ENCODE peak calls at places on chromosomes 6 and 20, in seven cellular contexts. P, G, Q, T, E, I and U are unnamed samples. For H3K27me3, the result is how much of the 10 kb centered on the place peaks cover.

GRCh38 chr6:114342826-114343781 is at the start of gene HS3ST5:
- DNase-seq in P (no peak), G (no peak), Q (no peak), T (no peak), E (peak), I (no peak), U (no peak)

GRCh38 chr20:35285806-35286076 is 1.2 kb upstream of the EIF6 start:
- DNase-seq in P (peak), G (no peak), Q (no peak), T (no peak), E (no peak), I (no peak), U (no peak)

GRCh38 chr6:164322533-164322932 is 908.0 kb downstream of the QKI start:
- DNase-seq in P (peak), G (no peak), Q (no peak), T (no peak), E (no peak), I (peak), U (no peak)

GRCh38 chr6:105753184-105754097 is 332.7 kb upstream of the PRDM1 start:
- DNase-seq in P (no peak), G (no peak), Q (no peak), T (no peak), E (peak), I (peak), U (peak)

GRCh38 chr6:157227202-157228166 is 95.8 kb downstream of the TMEM242 start:
- DNase-seq in P (no peak), G (peak), Q (no peak), T (no peak), E (no peak), I (no peak), U (no peak)

GRCh38 chr6:37731888-37732287 is 34.2 kb upstream of the MDGA1 start:
- DNase-seq in P (no peak), G (no peak), Q (peak), T (peak), E (no peak), I (no peak), U (no peak)

GRCh38 chr20:33209789-33210188 is 7.4 kb upstream of the BPIFA3 start:
- DNase-seq in P (no peak), G (no peak), Q (no peak), T (peak), E (peak), I (peak), U (peak)

GRCh38 chr20:58784321-58785074 is 66.2 kb downstream of the GNAS-AS1 start:
- DNase-seq in P (no peak), G (no peak), Q (no peak), T (no peak), E (no peak), I (no peak), U (no peak)

GRCh38 chr6:158907931-158908330 is 88.8 kb upstream of the EZR start:
- DNase-seq in P (no peak), G (peak), Q (no peak), T (no peak), E (no peak), I (no peak), U (no peak)

DNA sequence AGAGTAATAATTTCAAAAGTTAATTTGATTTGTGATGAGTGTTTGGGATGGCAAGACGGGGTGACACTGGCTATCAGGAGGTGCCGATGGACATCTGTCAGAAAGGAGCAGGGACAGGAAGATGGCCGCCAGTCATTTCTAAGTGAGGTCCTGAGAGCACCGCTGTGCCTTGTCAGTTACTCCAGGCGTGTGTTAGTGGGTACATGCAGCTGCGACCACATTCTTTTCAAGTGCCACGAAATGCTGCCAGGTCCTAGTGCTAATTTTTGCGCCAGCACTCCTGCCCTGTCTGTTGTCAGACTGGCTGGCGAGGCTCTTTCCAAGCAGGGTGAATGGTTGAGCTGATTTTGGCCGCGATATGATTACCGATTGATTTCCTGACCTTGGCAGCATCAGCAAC is 64.6 kb upstream of the INSM1 start:
- DNase-seq in P (no peak), G (no peak), Q (no peak), T (no peak), E (no peak), I (no peak), U (no peak)
- H3K4me3 ChIP-seq in P (no peak), G (no peak), Q (no peak), T (no peak), E (no peak), I (no peak), U (no peak)

DNA sequence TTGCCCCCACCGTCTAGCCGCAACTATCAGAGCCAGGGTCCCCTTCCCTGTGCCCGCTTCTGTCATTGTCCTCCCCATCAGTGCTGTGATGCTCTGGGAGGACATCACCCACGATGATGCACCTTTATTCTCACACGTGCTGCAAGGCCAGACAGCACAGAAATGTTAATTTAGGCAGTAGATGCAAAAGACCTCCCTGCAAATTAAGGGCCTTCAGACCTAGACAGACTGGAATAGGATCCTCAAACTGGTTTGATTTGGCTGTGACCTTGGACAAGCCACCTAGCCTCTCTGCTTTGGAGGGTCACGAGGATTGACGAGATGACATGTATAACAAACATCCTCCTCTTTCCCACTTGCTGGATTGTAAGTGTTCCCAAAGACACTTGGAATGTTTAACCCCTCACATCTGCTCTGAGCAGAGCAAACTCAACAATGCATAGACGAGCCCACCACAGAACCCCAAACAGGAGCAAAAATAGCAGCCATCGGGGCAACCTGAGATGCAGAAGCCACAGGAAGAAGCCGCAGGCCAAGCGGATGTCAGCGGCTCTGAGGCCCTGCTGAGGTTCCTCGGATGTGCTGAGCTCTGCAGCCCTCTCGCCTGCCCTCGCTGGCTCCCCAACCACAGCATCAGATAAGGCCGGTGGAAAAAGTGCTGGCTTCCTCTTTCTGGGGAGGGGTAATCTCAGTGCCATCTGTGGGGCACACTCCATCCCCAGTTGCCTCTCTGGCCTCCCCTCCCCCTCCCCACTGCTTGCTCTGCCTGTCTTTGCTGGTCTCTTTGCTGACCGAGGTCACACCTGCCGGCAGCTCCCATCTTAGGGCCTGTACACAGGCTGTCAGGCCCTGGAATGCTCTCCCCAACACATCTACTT is 35.3 kb downstream of the TOX2 start:
- DNase-seq in P (no peak), G (no peak), Q (peak), T (peak), E (no peak), I (peak), U (no peak)
- H3K27me3 ChIP-seq in P (under half), G (under half), Q (under half), T (under half), E (under half), I (under half), U (under half)

DNA sequence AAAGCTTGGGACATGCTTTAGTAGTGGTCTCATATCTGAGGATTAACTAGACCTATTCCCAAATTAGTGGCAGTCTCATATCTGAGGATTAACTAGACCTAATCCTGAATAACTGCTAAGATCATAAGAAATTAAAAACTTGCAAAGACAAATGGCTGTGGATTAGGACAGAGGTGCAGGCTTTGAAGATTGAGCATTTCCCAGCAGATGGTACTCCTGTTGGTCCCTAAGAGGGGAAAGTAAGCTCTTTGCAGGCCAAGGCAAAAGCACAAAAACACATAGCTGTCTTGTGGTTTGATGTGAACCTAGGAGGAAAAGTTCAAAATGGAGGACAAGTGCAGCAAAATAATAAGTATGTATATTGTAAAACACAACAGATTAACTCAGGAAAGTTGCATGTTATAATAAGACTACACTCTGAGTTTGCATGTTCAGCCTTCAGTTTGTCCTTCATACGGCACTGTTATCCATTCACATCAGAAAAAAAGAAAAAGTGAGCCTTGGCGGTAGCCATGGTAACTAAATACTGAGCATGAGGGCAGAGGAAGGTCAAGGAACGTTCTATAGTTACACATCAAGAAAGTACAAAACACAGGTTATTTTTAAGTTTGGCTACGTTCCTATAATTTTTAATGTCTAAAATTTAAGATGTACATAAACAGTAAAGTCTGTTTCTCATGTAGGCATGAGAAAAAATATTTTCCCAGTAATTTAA is 62.8 kb downstream of the FILIP1 start:
- DNase-seq in P (no peak), G (no peak), Q (no peak), T (no peak), E (no peak), I (no peak), U (no peak)
- H3K27ac ChIP-seq in P (no peak), G (peak), Q (no peak), T (no peak), E (peak), I (no peak), U (no peak)

DNA sequence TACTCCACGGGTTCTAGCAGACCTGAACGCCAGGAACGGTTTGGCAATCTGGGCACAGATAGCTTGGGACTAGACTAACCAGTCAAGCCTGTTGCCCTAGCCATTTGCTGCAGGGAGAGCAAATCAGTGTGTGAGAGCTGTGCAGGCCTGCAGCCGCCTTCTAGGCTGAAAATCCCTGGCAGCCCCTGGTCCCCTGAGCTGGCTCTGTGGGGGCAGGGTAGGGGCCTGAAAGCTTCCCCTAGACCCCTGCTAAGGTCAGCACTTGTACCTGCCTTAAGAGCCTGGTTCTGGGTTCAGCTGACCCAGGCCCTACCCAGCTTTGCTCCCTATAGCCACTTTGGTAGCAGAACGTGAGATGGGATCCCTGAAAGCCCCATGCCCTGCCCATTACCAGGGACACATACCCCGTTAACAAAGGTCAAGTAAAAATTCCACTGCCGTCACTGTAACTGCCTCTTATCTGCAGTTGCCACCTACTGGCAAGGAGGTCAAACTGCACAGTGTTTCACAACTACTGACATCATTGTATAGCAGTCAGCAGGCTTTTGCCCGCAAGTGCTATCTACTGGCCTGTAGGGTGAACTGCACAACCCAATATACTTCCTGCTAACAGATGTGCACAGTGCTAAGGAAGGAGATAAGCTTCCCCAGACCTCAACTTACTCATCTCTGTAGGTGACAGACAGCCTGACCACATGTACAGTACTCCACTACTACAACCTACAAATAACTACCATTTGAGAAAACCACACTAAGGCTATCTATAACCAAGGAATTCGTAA is 95.1 kb upstream of the OLIG3 start:
- DNase-seq in P (peak), G (no peak), Q (peak), T (no peak), E (no peak), I (peak), U (peak)
- H3K4me3 ChIP-seq in P (no peak), G (no peak), Q (peak), T (no peak), E (no peak), I (peak), U (no peak)

GRCh38 chr20:20360464-20360863 is 7.4 kb upstream of the INSM1 start:
- DNase-seq in P (peak), G (no peak), Q (no peak), T (no peak), E (peak), I (no peak), U (peak)
- H3K27me3 ChIP-seq in P (half or more), G (under half), Q (under half), T (under half), E (half or more), I (under half), U (under half)

GRCh38 chr20:46171909-46172308 is 53.8 kb downstream of the CD40 start:
- DNase-seq in P (no peak), G (no peak), Q (no peak), T (no peak), E (no peak), I (no peak), U (no peak)

GRCh38 chr20:46172455-46172854 is 54.3 kb downstream of the CD40 start:
- DNase-seq in P (no peak), G (no peak), Q (no peak), T (no peak), E (no peak), I (no peak), U (no peak)

GRCh38 chr20:46173652-46174468 is 55.7 kb downstream of the CD40 start:
- DNase-seq in P (no peak), G (no peak), Q (no peak), T (no peak), E (no peak), I (no peak), U (no peak)

GRCh38 chr20:46174469-46175126 is 56.5 kb downstream of the CD40 start:
- DNase-seq in P (no peak), G (peak), Q (no peak), T (peak), E (peak), I (no peak), U (no peak)

GRCh38 chr20:46172961-46173536 is 54.9 kb downstream of the CD40 start:
- DNase-seq in P (no peak), G (no peak), Q (no peak), T (no peak), E (no peak), I (no peak), U (no peak)
- H3K27ac ChIP-seq in P (no peak), G (no peak), Q (no peak), T (no peak), E (no peak), I (no peak), U (no peak)

GRCh38 chr6:33317668-33318425 is at the start of gene ZBTB22:
- DNase-seq in P (peak), G (peak), Q (peak), T (peak), E (peak), I (peak), U (peak)

GRCh38 chr6:33319939-33320314 is 2.4 kb upstream of the ZBTB22 start:
- DNase-seq in P (no peak), G (no peak), Q (no peak), T (no peak), E (no peak), I (no peak), U (no peak)

GRCh38 chr6:33321227-33321626 is 3.7 kb upstream of the ZBTB22 start:
- DNase-seq in P (no peak), G (no peak), Q (no peak), T (no peak), E (no peak), I (no peak), U (no peak)

GRCh38 chr6:33318426-33319073 is 1.0 kb upstream of the ZBTB22 start:
- DNase-seq in P (no peak), G (no peak), Q (no peak), T (no peak), E (no peak), I (no peak), U (no peak)

GRCh38 chr6:33320315-33321181 is 3.0 kb upstream of the ZBTB22 start:
- DNase-seq in P (no peak), G (peak), Q (no peak), T (no peak), E (peak), I (peak), U (peak)
- H3K4me3 ChIP-seq in P (peak), G (no peak), Q (peak), T (no peak), E (no peak), I (peak), U (peak)